ENCODE peak calls at places on chromosomes 3 and 15, in eight cellular contexts. G is RCC 7860; F is GM10248; M is stimulated activated CD4-positive, alpha-beta T cell treated with anti-CD3 and anti-CD28 coated beads, Interleukin-4, amount 100 ng/mL, for 1 hour; B is SHP77; Q is keratinocyte; E is NK-92 treated with Interleukin-12 subunit alpha and Interleukin-12 subunit beta, amount 100 ng/mL, for 24 hours; V is activated CD4-positive, alpha-beta memory T cell treated with anti-CD3 and anti-CD28 coated beads, Interleukin-2, amount 10 ng/mL, durations not matched to agents 7 days and 5 days. U is an unnamed sample.

GRCh38 chr3:106745344-106746168 is 631.7 kb upstream of the CCDC54 start:
- DNase-seq in G (no peak), F (no peak), M (no peak), B (no peak), Q (no peak), E (no peak), V (no peak), U (no peak)

GRCh38 chr15:92807971-92808571 is 92.1 kb upstream of the CHD2 start:
- DNase-seq in G (no peak), F (no peak), M (no peak), B (peak; percentile 21), Q (no peak), E (no peak), V (peak; percentile 32), U (peak; percentile 61)

GRCh38 chr15:51121118-51121517 is 26.4 kb upstream of the TNFAIP8L3 start:
- DNase-seq in G (peak; percentile 93), F (no peak), M (no peak), B (no peak), Q (peak; percentile 56), E (peak; percentile 58), V (no peak), U (peak; percentile 69)

GRCh38 chr3:73451276-73451973 is 173.3 kb downstream of the PDZRN3 start:
- DNase-seq in G (no peak), F (no peak), M (no peak), B (no peak), Q (no peak), E (no peak), V (no peak), U (peak; percentile 4)

GRCh38 chr3:41198526-41198925 is 779 bp upstream of the CTNNB1 start:
- DNase-seq in G (no peak), F (no peak), M (peak; percentile 21), B (no peak), Q (no peak), E (no peak), V (peak; percentile 18), U (no peak)

GRCh38 chr3:97940034-97940433 is 32.2 kb downstream of the RIOX2 start:
- DNase-seq in G (no peak), F (no peak), M (no peak), B (peak; percentile 36), Q (no peak), E (no peak), V (no peak), U (no peak)

GRCh38 chr3:115402651-115403050 is 220.7 kb upstream of the GAP43 start:
- DNase-seq in G (no peak), F (no peak), M (no peak), B (no peak), Q (no peak), E (no peak), V (no peak), U (no peak)

GRCh38 chr3:134649106-134649705 is 1.6 kb downstream of the KY start:
- DNase-seq in G (no peak), F (no peak), M (no peak), B (no peak), Q (no peak), E (no peak), V (no peak), U (no peak)

GRCh38 chr3:33538678-33539339 is 98.6 kb upstream of the UBP1 start:
- DNase-seq in G (no peak), F (no peak), M (no peak), B (no peak), Q (no peak), E (no peak), V (no peak), U (no peak)

GRCh38 chr15:67407709-67408257 is 113.1 kb upstream of the C15orf61 start:
- DNase-seq in G (no peak), F (no peak), M (no peak), B (no peak), Q (no peak), E (no peak), V (no peak), U (no peak)

GRCh38 chr3:58198362-58198761 is 12.4 kb downstream of the DNASE1L3 start:
- DNase-seq in G (no peak), F (no peak), M (no peak), B (no peak), Q (no peak), E (no peak), V (no peak), U (no peak)

GRCh38 chr15:67120839-67121540 is 55.6 kb downstream of the SMAD3 start:
- DNase-seq in G (peak; percentile 87), F (peak; percentile 81), M (peak; percentile 87), B (no peak), Q (no peak), E (peak; percentile 20), V (peak; percentile 86), U (peak; percentile 85)

GRCh38 chr3:87127286-87127685 is 99.8 kb upstream of the CHMP2B start:
- DNase-seq in G (no peak), F (no peak), M (no peak), B (no peak), Q (no peak), E (no peak), V (no peak), U (no peak)

GRCh38 chr15:45448066-45448510 is 69.7 kb upstream of the GATM start:
- DNase-seq in G (peak; percentile 87), F (peak; percentile 32), M (no peak), B (no peak), Q (no peak), E (peak; percentile 60), V (no peak), U (peak; percentile 76)

GRCh38 chr3:148459931-148460513 is 237.7 kb upstream of the AGTR1 start:
- DNase-seq in G (no peak), F (peak; percentile 12), M (no peak), B (no peak), Q (no peak), E (no peak), V (no peak), U (no peak)

GRCh38 chr15:72782993-72783562 is 480 bp downstream of the ADPGK start:
- DNase-seq in G (peak; percentile 4), F (peak; percentile 66), M (peak; percentile 16), B (no peak), Q (no peak), E (peak; percentile 82), V (peak; percentile 42), U (no peak)

GRCh38 chr3:172953576-172953975 is 187.5 kb downstream of the SPATA16 start:
- DNase-seq in G (no peak), F (no peak), M (no peak), B (no peak), Q (no peak), E (no peak), V (no peak), U (no peak)